ENCODE peak calls at places on chromosomes 7 and 10, in four cellular contexts. X is CD8-positive, alpha-beta memory T cell; Z is RWPE2; N is OCI-LY7. V is an unnamed sample.

GRCh38 chr10:4751211-4751610 is 74.8 kb upstream of the AKR1E2 start:
- DNase-seq in X (no peak), Z (no peak), N (no peak), V (no peak)

GRCh38 chr10:128463991-128464755 is 337.9 kb upstream of the MKI67 start:
- DNase-seq in X (peak; percentile 57), Z (no peak), N (peak; percentile 13), V (peak; percentile 49)

GRCh38 chr10:117334075-117334474 is 41.2 kb downstream of the PDZD8 start:
- DNase-seq in X (no peak), Z (no peak), N (no peak), V (no peak)

GRCh38 chr10:14605231-14605925 is 169.3 kb downstream of the FAM107B start:
- DNase-seq in X (peak; percentile 66), Z (no peak), N (no peak), V (no peak)

GRCh38 chr10:4352566-4352961 is 473.4 kb upstream of the AKR1E2 start:
- DNase-seq in X (no peak), Z (no peak), N (no peak), V (no peak)

GRCh38 chr7:138029941-138030340 is 28.1 kb upstream of the CREB3L2 start:
- DNase-seq in X (no peak), Z (no peak), N (no peak), V (no peak)

GRCh38 chr10:17019696-17020095 is 109.9 kb downstream of the CUBN start:
- DNase-seq in X (no peak), Z (no peak), N (no peak), V (peak; percentile 80)

GRCh38 chr10:35933940-35934636 is 292.0 kb upstream of the FZD8 start:
- DNase-seq in X (no peak), Z (no peak), N (no peak), V (peak; percentile 87)

GRCh38 chr10:33263453-33263852 is 71.0 kb downstream of the NRP1 start:
- DNase-seq in X (no peak), Z (no peak), N (no peak), V (no peak)

GRCh38 chr7:98836811-98837631 is 32.8 kb downstream of the TMEM130 start:
- DNase-seq in X (no peak), Z (no peak), N (peak; percentile 58), V (peak; percentile 70)

GRCh38 chr10:1154531-1154930 is 98.3 kb downstream of the WDR37 start:
- DNase-seq in X (no peak), Z (no peak), N (no peak), V (no peak)

GRCh38 chr7:101874028-101874427 is 56.6 kb downstream of the CUX1 start:
- DNase-seq in X (no peak), Z (no peak), N (no peak), V (no peak)

GRCh38 chr7:55065079-55065478 is 46.3 kb downstream of the EGFR start:
- DNase-seq in X (no peak), Z (peak; percentile 89), N (no peak), V (peak; percentile 65)

GRCh38 chr10:17914169-17915045 is 37.3 kb upstream of the SLC39A12 start:
- DNase-seq in X (no peak), Z (no peak), N (no peak), V (no peak)

GRCh38 chr7:87206361-87206760 is 13.2 kb downstream of the TMEM243 start:
- DNase-seq in X (no peak), Z (no peak), N (no peak), V (no peak)

GRCh38 chr10:75395955-75396860 is 5.4 kb downstream of the ZNF503 start:
- DNase-seq in X (no peak), Z (no peak), N (no peak), V (no peak)

GRCh38 chr7:33185786-33186185 is 56.4 kb downstream of the BBS9 start:
- DNase-seq in X (no peak), Z (no peak), N (peak; percentile 52), V (peak; percentile 75)

GRCh38 chr7:36299882-36300341 is 89.8 kb upstream of the ANLN start:
- DNase-seq in X (no peak), Z (peak; percentile 32), N (no peak), V (no peak)

GRCh38 chr10:118873738-118874105 is 119.0 kb upstream of the CACUL1 start:
- DNase-seq in X (no peak), Z (no peak), N (no peak), V (no peak)

GRCh38 chr10:79044846-79045245 is 23.9 kb upstream of the ZMIZ1 start:
- DNase-seq in X (peak; percentile 22), Z (peak; percentile 25), N (no peak), V (no peak)

GRCh38 chr7:128403676-128404075 is 6.1 kb downstream of the IMPDH1 start:
- DNase-seq in X (no peak), Z (no peak), N (no peak), V (no peak)

DNA sequence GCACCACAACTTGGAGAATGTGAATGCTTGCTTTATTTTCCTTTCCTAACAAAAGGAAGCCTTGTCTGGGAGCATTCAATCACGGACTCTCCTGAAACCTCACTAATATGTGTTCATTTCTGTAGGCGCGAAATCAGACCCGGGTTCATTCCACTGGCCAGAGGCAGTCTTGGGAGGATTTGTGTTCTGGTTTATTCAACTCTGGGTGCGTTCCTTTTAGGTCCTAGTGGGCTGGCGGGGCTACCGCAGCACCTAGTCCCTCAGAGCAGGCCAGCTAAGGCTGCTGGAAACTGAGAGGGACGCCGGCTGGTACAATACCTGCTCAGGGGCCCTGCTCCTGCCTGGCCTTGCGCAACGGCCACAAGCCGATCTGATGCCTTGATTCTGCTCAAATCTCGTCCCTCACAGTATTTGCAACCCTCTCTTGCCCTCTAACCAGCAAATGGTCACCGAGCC is 7.5 kb downstream of the HOXA4 start:
- DNase-seq in X (no peak), Z (peak; percentile 47), N (no peak), V (peak; percentile 54)
- H3K27ac ChIP-seq in X (no peak overlapping the region), Z (no peak overlapping the region), N (no peak overlapping the region), V (peak overlapping the region; percentile 6)

GRCh38 chr7:92794386-92794785 is 42.0 kb downstream of the CDK6 start:
- DNase-seq in X (no peak), Z (no peak), N (no peak), V (no peak)
- H3K4me3 ChIP-seq in X (no peak overlapping the region), Z (no peak overlapping the region), N (no peak overlapping the region), V (no peak overlapping the region)

GRCh38 chr7:6512892-6513291 is 38.4 kb downstream of the GRID2IP start:
- DNase-seq in X (peak; percentile 23), Z (no peak), N (no peak), V (no peak)
- H3K9me3 ChIP-seq in X (no peaks in the 10 kb centered on the region), Z (no peaks in the 10 kb centered on the region), N (no peaks in the 10 kb centered on the region), V (no peaks in the 10 kb centered on the region)

GRCh38 chr7:47329320-47329926 is 252.5 kb downstream of the TNS3 start:
- DNase-seq in X (no peak), Z (no peak), N (no peak), V (no peak)
- H3K27ac ChIP-seq in X (no peak overlapping the region), Z (peak overlapping the region; percentile 71), N (no peak overlapping the region), V (no peak overlapping the region)

GRCh38 chr10:24468281-24468751 is 255.4 kb downstream of the ARHGAP21 start:
- DNase-seq in X (no peak), Z (no peak), N (no peak), V (no peak)

GRCh38 chr10:24466616-24466949 is 257.1 kb downstream of the ARHGAP21 start:
- DNase-seq in X (no peak), Z (no peak), N (no peak), V (no peak)

GRCh38 chr10:24465899-24466615 is 257.1 kb downstream of the KIAA1217 start:
- DNase-seq in X (no peak), Z (peak; percentile 79), N (no peak), V (peak; percentile 59)

GRCh38 chr10:24467605-24468004 is 256.1 kb downstream of the ARHGAP21 start:
- DNase-seq in X (no peak), Z (no peak), N (no peak), V (no peak)

DNA sequence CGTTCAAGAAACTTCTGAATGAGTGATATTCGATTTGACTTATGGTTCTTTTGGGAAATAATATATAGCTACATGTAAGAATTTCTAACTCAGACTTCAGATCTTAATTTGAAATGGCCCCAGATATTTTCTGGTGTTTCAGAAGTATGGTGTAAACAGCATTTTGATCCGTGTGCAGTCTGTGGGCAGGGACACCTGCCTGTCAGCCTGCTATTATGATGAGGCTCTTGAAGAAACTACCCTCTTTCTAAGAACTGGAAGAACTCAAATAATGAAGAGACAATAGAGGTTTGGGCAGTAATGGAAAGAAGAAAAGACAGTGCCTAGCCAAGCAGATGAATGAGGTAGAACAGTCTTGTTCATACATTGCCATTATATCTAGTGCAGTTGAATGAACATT is 256.6 kb downstream of the ARHGAP21 start:
- DNase-seq in X (no peak), Z (no peak), N (no peak), V (no peak)
- H3K4me3 ChIP-seq in X (no peak overlapping the region), Z (peak overlapping the region; percentile 36), N (no peak overlapping the region), V (no peak overlapping the region)

DNA sequence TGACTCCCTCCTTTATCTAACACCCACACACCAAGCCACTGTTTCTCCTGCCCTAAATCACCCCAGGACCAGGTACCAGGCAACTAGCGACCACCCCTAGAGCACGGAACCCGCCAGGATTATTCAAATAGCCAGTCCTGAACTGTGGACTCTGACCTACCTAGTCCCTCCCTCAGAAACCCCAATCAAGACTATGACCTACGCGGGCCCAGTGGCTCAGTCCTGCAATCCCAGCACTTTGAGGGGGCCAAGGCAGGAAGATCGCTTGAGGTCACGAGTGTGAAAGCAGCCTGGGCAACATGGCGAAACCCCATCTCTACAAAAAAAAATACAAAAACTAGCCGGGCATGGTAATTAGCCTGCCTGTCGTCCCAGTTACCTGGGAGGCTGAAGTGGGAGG is 232.8 kb upstream of the FOXK1 start:
- DNase-seq in X (no peak), Z (no peak), N (no peak), V (no peak)
- H3K9me3 ChIP-seq in X (no peaks in the 10 kb centered on the region), Z (no peaks in the 10 kb centered on the region), N (no peaks in the 10 kb centered on the region), V (no peaks in the 10 kb centered on the region)

GRCh38 chr10:71247804-71248203 is 35.4 kb downstream of the UNC5B start:
- DNase-seq in X (no peak), Z (no peak), N (no peak), V (no peak)

GRCh38 chr10:71245420-71246325 is 33.3 kb downstream of the UNC5B start:
- DNase-seq in X (no peak), Z (no peak), N (no peak), V (no peak)

GRCh38 chr10:71246591-71247143 is 34.3 kb downstream of the UNC5B start:
- DNase-seq in X (no peak), Z (peak; percentile 98), N (no peak), V (no peak)

GRCh38 chr10:71244638-71245419 is 32.5 kb downstream of the UNC5B start:
- DNase-seq in X (no peak), Z (no peak), N (no peak), V (no peak)

DNA sequence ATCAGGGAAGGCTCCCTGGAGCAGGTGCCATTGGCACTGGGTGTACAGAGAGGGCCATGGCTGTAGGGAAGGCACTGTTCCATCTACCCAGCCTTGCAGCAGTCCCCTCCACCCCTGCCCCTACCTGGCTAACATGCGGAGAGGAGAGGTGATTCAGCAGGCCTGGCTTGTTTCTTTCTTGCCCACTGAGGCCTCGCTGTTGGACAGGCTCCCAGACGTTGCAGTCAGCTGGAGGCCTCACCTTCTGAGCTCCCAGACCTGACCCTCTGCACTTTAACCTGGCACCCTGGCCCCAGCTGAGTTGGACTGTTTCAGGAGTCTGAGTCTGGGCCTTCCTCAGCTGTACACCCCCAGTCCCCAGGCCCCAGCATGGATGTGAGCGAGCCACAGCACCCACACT is 34.9 kb downstream of the UNC5B start:
- DNase-seq in X (no peak), Z (no peak), N (no peak), V (no peak)
- H3K27ac ChIP-seq in X (no peak overlapping the region), Z (peak overlapping the region; percentile 91), N (no peak overlapping the region), V (no peak overlapping the region)

V was measured in SJCRH30.